ENCODE peak calls at places on chromosomes 4 and X, in six cellular contexts. B is IMR-90, Q is H1, V is trophoblast cell, T is mesenchymal stem cell, H is H9. S is an unnamed sample.

GRCh38 chr4:83723609-83724008 is 187.7 kb downstream of the GPAT3 start:
- DNase-seq in T (no peak), Q (no peak), H (no peak), B (no peak), V (no peak), S (no peak)

GRCh38 chr4:57233391-57233790 is 123.2 kb upstream of the IGFBP7 start:
- DNase-seq in B (peak), H (no peak), T (peak), V (no peak), Q (no peak), S (no peak)

GRCh38 chr4:138235419-138235952 is 6.7 kb downstream of the SLC7A11 start:
- DNase-seq in B (peak), V (peak), T (peak), Q (no peak), H (no peak), S (no peak)

GRCh38 chr4:117357422-117357821 is 272.0 kb upstream of the TRAM1L1 start:
- DNase-seq in H (no peak), Q (no peak), T (no peak), B (no peak), V (no peak), S (no peak)

GRCh38 chr4:158681630-158682029 is 9.5 kb downstream of the ETFDH start:
- DNase-seq in T (no peak), H (no peak), V (no peak), B (no peak), Q (no peak), S (no peak)

GRCh38 chr4:113293043-113293560 is 243.6 kb downstream of the ANK2 start:
- DNase-seq in B (peak), H (no peak), Q (no peak), V (no peak), T (peak), S (no peak)

GRCh38 chr4:110770353-110770752 is 147.5 kb upstream of the PITX2 start:
- DNase-seq in H (no peak), T (no peak), V (no peak), B (no peak), Q (no peak), S (no peak)

GRCh38 chr4:81330018-81330417 is 115.0 kb upstream of the PRKG2 start:
- DNase-seq in Q (no peak), H (no peak), V (no peak), T (no peak), B (no peak), S (no peak)

GRCh38 chrX:110409925-110410324 is 51.3 kb downstream of the RTL9 start:
- DNase-seq in V (no peak), T (peak), H (no peak), Q (no peak), B (peak), S (no peak)

GRCh38 chr4:125115476-125115875 is 199.3 kb upstream of the FAT4 start:
- DNase-seq in T (no peak), H (no peak), V (no peak), B (peak), Q (no peak), S (no peak)

GRCh38 chr4:122632396-122633143 is 11.7 kb upstream of the IL21 start:
- DNase-seq in H (no peak), T (no peak), V (no peak), Q (no peak), B (peak), S (no peak)

GRCh38 chrX:39857780-39858179 is 240.0 kb downstream of the BCOR start:
- DNase-seq in H (no peak), B (no peak), T (peak), Q (no peak), V (no peak), S (no peak)

GRCh38 chr4:56048621-56049427 is 100.1 kb downstream of the CEP135 start:
- DNase-seq in V (peak), H (peak), Q (peak), T (peak), B (peak), S (peak)

GRCh38 chrX:76127341-76127740 is 45.5 kb upstream of the PBDC1 start:
- DNase-seq in Q (no peak), H (no peak), T (no peak), B (no peak), V (peak), S (no peak)

GRCh38 chr4:120348521-120348920 is 281.9 kb upstream of the MAD2L1 start:
- DNase-seq in V (no peak), H (no peak), T (no peak), B (no peak), Q (no peak), S (no peak)

GRCh38 chr4:31298737-31299136 is 578.6 kb downstream of the PCDH7 start:
- DNase-seq in T (no peak), H (no peak), B (no peak), V (no peak), Q (no peak), S (no peak)

GRCh38 chr4:182449186-182449880 is 206.1 kb downstream of the TENM3 start:
- DNase-seq in H (peak), Q (peak), V (peak), B (peak), T (peak), S (no peak)

GRCh38 chr4:6331018-6331417 is 61.4 kb downstream of the WFS1 start:
- DNase-seq in B (peak), H (peak), T (peak), V (peak), Q (no peak), S (no peak)

GRCh38 chr4:44736900-44737299 is 10.5 kb upstream of the GNPDA2 start:
- DNase-seq in V (no peak), B (no peak), Q (no peak), T (no peak), H (no peak), S (no peak)

GRCh38 chr4:53943345-53944085 is 120.9 kb downstream of the CHIC2 start:
- DNase-seq in V (no peak), B (peak), T (peak), H (no peak), Q (no peak), S (no peak)

DNA sequence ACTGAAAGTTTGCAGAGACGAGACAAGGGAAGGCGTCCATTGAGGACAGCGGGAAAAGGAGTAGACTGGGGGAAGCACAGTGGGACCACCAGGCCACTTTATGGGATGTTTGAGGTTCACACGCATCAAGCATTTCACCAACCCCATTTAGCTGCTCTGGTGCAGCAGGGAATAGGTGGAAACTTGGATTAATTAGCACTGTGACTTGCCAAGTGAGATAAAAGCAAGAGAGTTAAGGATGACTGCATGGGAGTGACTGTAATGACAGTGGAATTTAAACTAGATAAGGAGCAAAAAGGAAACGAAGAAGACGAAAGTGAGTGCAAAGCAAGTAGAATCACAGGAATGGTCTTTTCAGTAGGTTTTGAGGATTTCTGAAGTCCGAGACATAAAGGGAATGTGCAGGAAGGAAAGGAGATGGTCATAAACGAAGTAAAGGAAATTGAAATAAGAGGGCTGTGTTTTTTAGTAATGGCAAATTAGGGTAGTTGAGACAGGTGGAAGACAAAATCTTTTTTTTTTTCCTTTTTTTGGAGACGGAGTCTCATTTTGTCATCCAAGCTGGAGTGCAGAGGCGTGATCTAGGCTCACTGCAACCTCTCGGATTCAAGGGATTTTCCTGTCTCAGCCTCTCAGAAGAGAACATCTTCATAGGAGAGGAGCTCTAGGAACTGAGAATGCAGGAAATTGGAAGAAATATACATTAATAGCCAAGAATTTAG is 119.0 kb upstream of the MAP9 start:
- DNase-seq in B (no peak), T (no peak), Q (no peak), V (no peak), H (no peak), S (no peak)
- H2AFZ ChIP-seq in B (peak), T (no peak), Q (peak), V (no peak), H (no peak), S (no peak)

DNA sequence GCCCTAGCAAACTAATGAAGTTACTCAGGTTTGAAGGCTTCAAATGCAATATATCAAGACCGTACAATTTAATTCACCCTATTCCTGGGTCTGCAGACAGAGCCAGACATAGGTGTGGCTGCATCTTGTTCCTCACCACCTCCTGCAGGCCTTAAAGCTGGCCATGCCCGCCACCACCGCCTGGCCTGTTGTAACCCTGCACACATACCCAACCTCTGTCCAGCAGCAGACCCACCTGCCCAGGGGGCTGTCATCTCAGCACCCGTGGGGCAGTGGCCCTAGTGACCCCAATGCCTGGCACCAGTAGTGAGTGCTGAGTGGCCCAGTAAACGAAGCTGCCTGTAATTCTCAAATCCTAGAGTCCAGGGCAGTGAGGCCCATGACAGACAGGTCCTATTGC is 40.7 kb downstream of the ZBTB49 start:
- DNase-seq in Q (no peak), H (no peak), T (no peak), V (no peak), B (no peak), S (no peak)
- H4K91ac ChIP-seq in Q (no peak), H (no peak), T (no peak), V (no peak), B (no peak), S (no peak)

GRCh38 chr4:147714575-147715401 is 17.1 kb upstream of the ARHGAP10 start:
- DNase-seq in Q (no peak), T (peak), B (peak), H (no peak), V (peak), S (no peak)
- H4K8ac ChIP-seq in Q (no peak), T (no peak), B (no peak), H (no peak), V (no peak), S (no peak)

DNA sequence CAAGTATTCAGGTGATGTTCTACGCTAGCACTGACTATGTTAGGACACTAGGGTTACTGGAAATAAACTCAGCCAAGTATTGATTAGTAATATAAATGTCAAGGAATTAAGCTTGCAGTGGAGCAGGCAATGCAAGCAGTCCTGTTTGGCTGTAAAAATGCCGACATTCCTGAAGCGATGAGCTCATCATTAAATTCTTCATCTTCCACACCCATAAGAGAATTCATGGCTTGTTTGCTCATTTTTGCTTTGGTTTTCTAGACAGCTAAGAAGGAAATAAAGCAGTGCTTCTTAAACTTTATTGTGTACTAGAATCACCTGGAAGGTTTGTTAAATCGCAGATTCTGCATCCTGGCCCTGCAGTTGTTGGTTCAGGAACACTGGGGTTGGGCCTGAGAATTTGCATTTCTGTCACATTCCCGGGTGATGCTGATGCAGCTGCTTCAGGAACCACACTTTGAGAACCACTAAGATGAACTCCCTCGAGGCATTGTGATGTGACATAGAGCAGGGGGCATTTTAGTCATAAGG is 17.8 kb downstream of the ANXA3 start:
- DNase-seq in Q (no peak), T (peak), V (peak), B (peak), H (no peak), S (no peak)
- H2AFZ ChIP-seq in Q (no peak), T (no peak), V (no peak), B (peak), H (no peak), S (no peak)

DNA sequence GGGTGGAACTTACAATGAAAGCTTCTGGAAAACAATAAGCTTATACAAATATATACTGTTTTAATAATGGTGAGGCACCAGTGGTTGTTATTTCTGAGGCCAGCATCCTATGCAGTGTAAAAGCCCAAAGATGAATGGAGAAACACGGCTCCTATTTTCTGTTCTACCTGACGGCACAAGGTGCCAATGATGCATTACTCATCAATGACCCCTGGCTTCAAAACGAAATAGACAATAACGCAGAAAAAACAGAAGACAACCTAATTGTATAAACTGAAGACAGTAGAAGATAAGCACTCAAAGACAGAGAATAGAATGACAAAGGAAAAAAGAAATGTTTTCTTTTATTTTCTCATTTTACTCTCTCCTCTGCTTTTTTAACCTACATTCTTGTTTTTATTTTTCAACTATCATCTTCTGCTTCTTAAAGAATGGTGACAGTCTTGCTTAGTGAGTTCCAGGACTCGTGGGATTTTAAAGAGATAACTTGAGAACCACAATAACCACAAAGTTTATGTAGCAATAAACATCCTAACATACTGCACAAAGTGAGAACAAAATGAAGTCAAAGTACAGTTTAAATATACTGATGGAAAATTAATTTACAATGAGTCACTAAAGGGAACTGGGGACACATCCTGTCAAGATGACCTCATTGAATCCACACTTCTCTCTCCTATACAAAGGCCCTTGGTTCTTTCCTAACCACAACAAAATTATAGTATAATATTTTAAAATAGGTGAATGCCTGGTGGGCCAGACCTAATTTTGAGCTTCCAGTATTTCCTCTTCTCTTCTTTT is 169.8 kb downstream of the BTC start:
- DNase-seq in T (peak), H (no peak), B (peak), Q (no peak), V (peak), S (no peak)
- H4K91ac ChIP-seq in T (no peak), H (no peak), B (peak), Q (no peak), V (no peak), S (no peak)

GRCh38 chrX:15952212-15952611 is 97.6 kb upstream of the AP1S2 start:
- DNase-seq in Q (no peak), V (no peak), T (no peak), H (no peak), B (no peak), S (no peak)

GRCh38 chrX:15960237-15960636 is 105.6 kb upstream of the AP1S2 start:
- DNase-seq in B (no peak), V (no peak), T (no peak), H (no peak), Q (no peak), S (no peak)

GRCh38 chrX:15953801-15954200 is 99.2 kb upstream of the AP1S2 start:
- DNase-seq in B (no peak), Q (no peak), T (no peak), V (no peak), H (no peak), S (no peak)

DNA sequence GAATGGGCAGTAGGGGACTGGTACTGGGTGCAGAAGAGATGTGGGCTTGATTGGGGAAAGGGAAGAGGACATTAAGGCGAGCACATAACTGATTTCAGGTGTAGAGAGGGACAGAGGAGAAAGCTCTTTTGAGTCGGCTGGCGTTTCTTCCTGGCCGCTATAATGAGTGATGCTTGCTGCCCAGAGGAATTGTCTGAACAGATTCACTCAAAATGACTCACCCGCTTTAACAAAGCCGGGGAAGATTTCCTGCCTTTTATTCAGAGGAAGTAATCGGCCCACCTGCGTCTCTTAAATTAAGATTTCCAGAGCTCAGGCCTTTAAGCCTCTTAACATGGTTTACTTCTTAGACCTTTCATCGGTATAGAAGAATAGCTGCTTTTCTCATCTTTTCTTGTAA is 102.1 kb upstream of the AP1S2 start:
- DNase-seq in B (no peak), T (no peak), V (no peak), H (peak), Q (no peak), S (peak)
- H4K8ac ChIP-seq in B (no peak), T (no peak), V (no peak), H (no peak), Q (no peak), S (no peak)

DNA sequence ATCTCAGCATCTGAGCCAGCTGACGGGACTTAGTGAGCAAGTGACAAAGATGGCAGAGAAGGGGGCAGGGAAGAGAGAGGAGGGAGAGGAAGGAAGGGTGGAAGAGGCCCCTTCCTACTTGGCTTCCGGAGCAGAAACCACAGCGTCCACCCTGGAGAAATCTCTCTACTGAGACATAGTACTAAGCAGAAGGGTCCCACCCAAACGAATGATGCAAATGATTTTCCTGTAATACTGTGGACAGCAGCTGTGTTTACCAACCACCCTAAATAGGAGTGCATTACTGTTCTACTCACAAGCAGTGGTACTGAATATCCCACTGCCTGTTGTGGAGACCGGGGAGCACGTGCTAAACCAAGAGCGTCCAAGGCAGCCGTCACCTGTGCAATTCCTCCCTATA is 29.4 kb downstream of the DTHD1 start:
- DNase-seq in B (no peak), Q (no peak), H (no peak), T (no peak), V (no peak), S (no peak)
- H2AFZ ChIP-seq in B (no peak), Q (peak), H (no peak), T (no peak), V (peak), S (peak)